ENCODE peak calls at places on chromosome 5, in nine cellular contexts. Y is astrocyte of the cerebellum; C is NCI-H2029 treated with DMSO at 0.1 percent for 48 hours; S is omental fat pad; F is HT1080; J is NCI-H774; E is ovary; R is stimulated activated naive CD8-positive, alpha-beta T cell treated with anti-CD3 and anti-CD28 coated beads, Interleukin-15, amount 100 ng/mL, for 72 hours; T is AML-193. H is an unnamed sample.

GRCh38 chr5:8234179-8234578 is 365.2 kb downstream of the MTRR start:
- DNase-seq in Y (no peak), C (no peak), S (no peak), F (no peak), J (no peak), E (no peak), R (no peak), T (no peak), H (no peak)

GRCh38 chr5:66724740-66725139 is 128.5 kb downstream of the MAST4 start:
- DNase-seq in Y (peak), C (no peak), S (no peak), F (no peak), J (no peak), E (no peak), R (no peak), T (no peak), H (peak)

GRCh38 chr5:117118499-117118898 is 543.9 kb upstream of the SEMA6A start:
- DNase-seq in Y (no peak), C (no peak), S (no peak), F (no peak), J (no peak), E (no peak), R (no peak), T (no peak), H (no peak)

GRCh38 chr5:108900668-108901067 is 153.0 kb downstream of the FER start:
- DNase-seq in Y (no peak), C (no peak), S (no peak), F (no peak), J (peak), E (no peak), R (no peak), T (no peak), H (peak)

GRCh38 chr5:154118832-154119442 is 71.6 kb upstream of the GALNT10 start:
- DNase-seq in Y (no peak), C (peak), S (no peak), F (peak), J (no peak), E (no peak), R (no peak), T (no peak), H (no peak)

GRCh38 chr5:177403194-177403825 is 2.8 kb upstream of the PFN3 start:
- DNase-seq in Y (no peak), C (no peak), S (no peak), F (no peak), J (no peak), E (no peak), R (no peak), T (peak), H (no peak)

GRCh38 chr5:93399675-93400074 is 181.3 kb downstream of the NR2F1-AS1 start:
- DNase-seq in Y (no peak), C (no peak), S (no peak), F (no peak), J (no peak), E (no peak), R (no peak), T (no peak), H (no peak)

GRCh38 chr5:1401681-1402096 is 43.6 kb downstream of the SLC6A3 start:
- DNase-seq in Y (no peak), C (no peak), S (no peak), F (no peak), J (no peak), E (no peak), R (no peak), T (no peak), H (no peak)

GRCh38 chr5:56711191-56711590 is 104.2 kb upstream of the MAP3K1 start:
- DNase-seq in Y (peak), C (no peak), S (no peak), F (peak), J (no peak), E (no peak), R (no peak), T (no peak), H (peak)

GRCh38 chr5:96855041-96855872 is 21.0 kb upstream of the ERAP2 start:
- DNase-seq in Y (no peak), C (no peak), S (no peak), F (peak), J (no peak), E (no peak), R (no peak), T (peak), H (peak)